ENCODE peak calls at places on chromosomes 1 and 21, in nine cellular contexts. One of them, this sample, is unnamed.

GRCh38 chr1:36154765-36155559 is 998 bp upstream of the MAP7D1 start:
- DNase-seq in K562: no peak
- DNase-seq in heart left ventricle: peak
- DNase-seq in testis: no peak
- DNase-seq in adrenal gland: peak
- DNase-seq in NB4: no peak
- DNase-seq in IMR-90: no peak
- DNase-seq in spleen: peak
- DNase-seq in lower leg skin: no peak
- DNase-seq in this sample: no peak

GRCh38 chr1:23343246-23344110 is 606 bp downstream of the HNRNPR start:
- DNase-seq in K562: no peak
- DNase-seq in heart left ventricle: no peak
- DNase-seq in testis: peak
- DNase-seq in adrenal gland: peak
- DNase-seq in NB4: peak
- DNase-seq in IMR-90: peak
- DNase-seq in spleen: peak
- DNase-seq in lower leg skin: no peak
- DNase-seq in this sample: no peak

GRCh38 chr1:26391450-26391849 is 18.9 kb upstream of the ZNF683 start:
- DNase-seq in K562: peak
- DNase-seq in heart left ventricle: no peak
- DNase-seq in testis: no peak
- DNase-seq in adrenal gland: no peak
- DNase-seq in NB4: peak
- DNase-seq in IMR-90: peak
- DNase-seq in spleen: peak
- DNase-seq in lower leg skin: no peak
- DNase-seq in this sample: peak

GRCh38 chr1:184691719-184692324 is 62.8 kb downstream of the EDEM3 start:
- DNase-seq in K562: no peak
- DNase-seq in heart left ventricle: no peak
- DNase-seq in testis: peak
- DNase-seq in adrenal gland: no peak
- DNase-seq in NB4: peak
- DNase-seq in IMR-90: peak
- DNase-seq in spleen: no peak
- DNase-seq in lower leg skin: no peak
- DNase-seq in this sample: no peak

GRCh38 chr1:245698860-245699259 is 544.1 kb downstream of the KIF26B start:
- DNase-seq in K562: no peak
- DNase-seq in heart left ventricle: no peak
- DNase-seq in testis: no peak
- DNase-seq in adrenal gland: no peak
- DNase-seq in NB4: peak
- DNase-seq in IMR-90: no peak
- DNase-seq in spleen: peak
- DNase-seq in lower leg skin: no peak
- DNase-seq in this sample: no peak

GRCh38 chr1:78649628-78650027 is at the start of gene IFI44:
- DNase-seq in K562: no peak
- DNase-seq in heart left ventricle: peak
- DNase-seq in testis: peak
- DNase-seq in adrenal gland: peak
- DNase-seq in NB4: peak
- DNase-seq in IMR-90: peak
- DNase-seq in spleen: peak
- DNase-seq in lower leg skin: peak
- DNase-seq in this sample: peak

GRCh38 chr1:55382699-55383377 is 167.7 kb upstream of the USP24 start:
- DNase-seq in K562: no peak
- DNase-seq in heart left ventricle: no peak
- DNase-seq in testis: peak
- DNase-seq in adrenal gland: no peak
- DNase-seq in NB4: no peak
- DNase-seq in IMR-90: no peak
- DNase-seq in spleen: no peak
- DNase-seq in lower leg skin: no peak
- DNase-seq in this sample: no peak

GRCh38 chr1:100657876-100658715 is 61.4 kb upstream of the VCAM1 start:
- DNase-seq in K562: no peak
- DNase-seq in heart left ventricle: no peak
- DNase-seq in testis: no peak
- DNase-seq in adrenal gland: no peak
- DNase-seq in NB4: no peak
- DNase-seq in IMR-90: peak
- DNase-seq in spleen: no peak
- DNase-seq in lower leg skin: no peak
- DNase-seq in this sample: no peak

DNA sequence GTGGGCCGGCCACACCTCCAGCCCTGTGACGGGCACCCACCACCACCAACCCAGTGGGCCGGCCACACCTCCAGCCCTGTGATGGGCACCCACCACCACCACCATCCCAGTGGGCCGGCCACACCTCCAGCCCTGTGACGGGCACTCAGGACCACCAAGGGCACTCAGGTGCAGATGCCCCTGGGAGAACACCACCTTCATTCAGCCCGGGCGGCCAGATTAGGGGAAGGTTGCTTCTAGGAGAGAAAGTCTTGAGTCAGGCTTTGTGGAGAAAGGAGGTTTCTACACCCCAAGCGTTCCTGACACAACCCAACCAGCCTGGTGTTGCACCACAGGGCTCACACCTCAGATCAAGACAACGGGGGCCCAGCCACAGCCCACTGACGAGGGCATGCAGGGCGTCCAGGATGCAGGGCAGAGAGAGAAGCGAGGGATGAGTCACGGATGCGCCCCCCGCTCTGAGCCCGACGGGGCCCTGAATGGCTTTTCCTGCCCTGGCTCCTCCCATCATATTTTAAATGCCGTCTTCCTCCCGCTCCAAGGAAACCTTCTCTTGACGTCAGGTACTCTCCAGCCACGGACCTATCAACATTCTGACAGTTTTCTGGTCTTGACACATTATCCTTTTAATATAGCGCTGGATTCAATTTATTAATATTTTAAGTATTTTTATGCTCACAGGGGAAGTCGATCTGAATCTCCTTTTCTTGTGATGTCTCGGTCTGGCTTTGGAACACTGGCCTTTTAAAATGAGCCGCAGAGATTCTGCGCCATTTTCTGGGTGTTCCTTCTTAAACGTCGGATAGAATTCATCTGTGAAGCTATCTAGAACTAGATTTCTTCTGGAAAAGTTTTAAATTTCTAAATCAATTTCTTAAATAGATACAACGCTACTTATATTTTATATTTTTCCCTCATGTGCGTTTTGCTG is 631 bp upstream of the SPATC1L start:
- DNase-seq in K562: peak
- DNase-seq in heart left ventricle: peak
- DNase-seq in testis: peak
- DNase-seq in adrenal gland: peak
- DNase-seq in NB4: peak
- DNase-seq in IMR-90: peak
- DNase-seq in spleen: peak
- DNase-seq in lower leg skin: peak
- DNase-seq in this sample: peak
- TF ChIP-seq POLR2A in K562: no peak
- TF ChIP-seq POLR2A in heart left ventricle: no peak
- TF ChIP-seq POLR2A in testis: no peak
- TF ChIP-seq POLR2A in adrenal gland: no peak
- TF ChIP-seq POLR2A in NB4: no peak
- TF ChIP-seq POLR2A in IMR-90: no peak
- TF ChIP-seq POLR2A in spleen: no peak
- TF ChIP-seq POLR2A in lower leg skin: no peak
- TF ChIP-seq POLR2A in this sample: peak

DNA sequence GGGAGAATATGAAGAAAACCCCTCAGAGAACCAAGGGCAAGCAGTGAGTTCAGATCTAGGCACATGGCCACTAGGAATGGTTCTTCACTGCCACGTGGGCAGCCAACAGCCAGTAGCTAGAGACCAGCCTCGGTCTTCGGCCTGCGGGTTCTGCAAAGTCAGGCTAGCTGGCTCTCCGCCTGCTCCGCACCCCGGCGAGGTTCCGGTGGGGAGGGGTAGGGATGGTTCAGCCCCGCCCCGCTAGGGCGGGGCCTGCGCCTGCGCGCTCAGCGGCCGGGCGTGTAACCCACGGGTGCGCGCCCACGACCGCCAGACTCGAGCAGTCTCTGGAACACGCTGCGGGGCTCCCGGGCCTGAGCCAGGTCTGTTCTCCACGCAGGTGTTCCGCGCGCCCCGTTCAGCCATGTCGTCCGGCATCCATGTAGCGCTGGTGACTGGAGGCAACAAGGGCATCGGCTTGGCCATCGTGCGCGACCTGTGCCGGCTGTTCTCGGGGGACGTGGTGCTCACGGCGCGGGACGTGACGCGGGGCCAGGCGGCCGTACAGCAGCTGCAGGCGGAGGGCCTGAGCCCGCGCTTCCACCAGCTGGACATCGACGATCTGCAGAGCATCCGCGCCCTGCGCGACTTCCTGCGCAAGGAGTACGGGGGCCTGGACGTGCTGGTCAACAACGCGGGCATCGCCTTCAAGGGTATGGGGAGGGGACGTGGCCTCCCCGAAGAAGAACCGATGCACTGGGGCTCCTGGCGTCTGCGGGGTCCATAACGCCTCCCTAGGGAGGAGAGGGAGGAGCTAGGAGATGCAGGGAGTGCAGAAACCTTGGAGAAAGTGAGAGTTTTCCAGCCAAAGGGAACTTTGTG is at the start of gene CBR1:
- DNase-seq in K562: peak
- DNase-seq in heart left ventricle: peak
- DNase-seq in testis: peak
- DNase-seq in adrenal gland: peak
- DNase-seq in NB4: peak
- DNase-seq in IMR-90: peak
- DNase-seq in spleen: peak
- DNase-seq in lower leg skin: peak
- DNase-seq in this sample: peak
- TF ChIP-seq POLR2A in K562: peak
- TF ChIP-seq POLR2A in heart left ventricle: no peak
- TF ChIP-seq POLR2A in testis: peak
- TF ChIP-seq POLR2A in adrenal gland: peak
- TF ChIP-seq POLR2A in NB4: no peak
- TF ChIP-seq POLR2A in IMR-90: no peak
- TF ChIP-seq POLR2A in spleen: no peak
- TF ChIP-seq POLR2A in lower leg skin: no peak
- TF ChIP-seq POLR2A in this sample: peak

GRCh38 chr1:151309851-151310323 is 17.3 kb downstream of the PI4KB start:
- DNase-seq in K562: no peak
- DNase-seq in heart left ventricle: peak
- DNase-seq in testis: no peak
- DNase-seq in adrenal gland: no peak
- DNase-seq in NB4: no peak
- DNase-seq in IMR-90: peak
- DNase-seq in spleen: no peak
- DNase-seq in lower leg skin: no peak
- DNase-seq in this sample: no peak
- TF ChIP-seq POLR2A in K562: no peak
- TF ChIP-seq POLR2A in heart left ventricle: no peak
- TF ChIP-seq POLR2A in testis: no peak
- TF ChIP-seq POLR2A in adrenal gland: no peak
- TF ChIP-seq POLR2A in NB4: no peak
- TF ChIP-seq POLR2A in IMR-90: no peak
- TF ChIP-seq POLR2A in spleen: no peak
- TF ChIP-seq POLR2A in lower leg skin: no peak
- TF ChIP-seq POLR2A in this sample: no peak

GRCh38 chr1:183021405-183022201 is 1.6 kb upstream of the LAMC1 start:
- DNase-seq in K562: no peak
- DNase-seq in heart left ventricle: no peak
- DNase-seq in testis: no peak
- DNase-seq in adrenal gland: no peak
- DNase-seq in NB4: no peak
- DNase-seq in IMR-90: no peak
- DNase-seq in spleen: no peak
- DNase-seq in lower leg skin: no peak
- DNase-seq in this sample: no peak

GRCh38 chr1:183024352-183025337 is 1.4 kb downstream of the LAMC1 start:
- DNase-seq in K562: no peak
- DNase-seq in heart left ventricle: no peak
- DNase-seq in testis: no peak
- DNase-seq in adrenal gland: no peak
- DNase-seq in NB4: peak
- DNase-seq in IMR-90: no peak
- DNase-seq in spleen: no peak
- DNase-seq in lower leg skin: no peak
- DNase-seq in this sample: no peak

GRCh38 chr1:183023146-183023600 is at the start of gene LAMC1:
- DNase-seq in K562: peak
- DNase-seq in heart left ventricle: peak
- DNase-seq in testis: peak
- DNase-seq in adrenal gland: peak
- DNase-seq in NB4: peak
- DNase-seq in IMR-90: peak
- DNase-seq in spleen: peak
- DNase-seq in lower leg skin: peak
- DNase-seq in this sample: peak

GRCh38 chr1:183023601-183024351 is 556 bp downstream of the LAMC1 start:
- DNase-seq in K562: peak
- DNase-seq in heart left ventricle: peak
- DNase-seq in testis: peak
- DNase-seq in adrenal gland: peak
- DNase-seq in NB4: peak
- DNase-seq in IMR-90: peak
- DNase-seq in spleen: peak
- DNase-seq in lower leg skin: peak
- DNase-seq in this sample: peak

DNA sequence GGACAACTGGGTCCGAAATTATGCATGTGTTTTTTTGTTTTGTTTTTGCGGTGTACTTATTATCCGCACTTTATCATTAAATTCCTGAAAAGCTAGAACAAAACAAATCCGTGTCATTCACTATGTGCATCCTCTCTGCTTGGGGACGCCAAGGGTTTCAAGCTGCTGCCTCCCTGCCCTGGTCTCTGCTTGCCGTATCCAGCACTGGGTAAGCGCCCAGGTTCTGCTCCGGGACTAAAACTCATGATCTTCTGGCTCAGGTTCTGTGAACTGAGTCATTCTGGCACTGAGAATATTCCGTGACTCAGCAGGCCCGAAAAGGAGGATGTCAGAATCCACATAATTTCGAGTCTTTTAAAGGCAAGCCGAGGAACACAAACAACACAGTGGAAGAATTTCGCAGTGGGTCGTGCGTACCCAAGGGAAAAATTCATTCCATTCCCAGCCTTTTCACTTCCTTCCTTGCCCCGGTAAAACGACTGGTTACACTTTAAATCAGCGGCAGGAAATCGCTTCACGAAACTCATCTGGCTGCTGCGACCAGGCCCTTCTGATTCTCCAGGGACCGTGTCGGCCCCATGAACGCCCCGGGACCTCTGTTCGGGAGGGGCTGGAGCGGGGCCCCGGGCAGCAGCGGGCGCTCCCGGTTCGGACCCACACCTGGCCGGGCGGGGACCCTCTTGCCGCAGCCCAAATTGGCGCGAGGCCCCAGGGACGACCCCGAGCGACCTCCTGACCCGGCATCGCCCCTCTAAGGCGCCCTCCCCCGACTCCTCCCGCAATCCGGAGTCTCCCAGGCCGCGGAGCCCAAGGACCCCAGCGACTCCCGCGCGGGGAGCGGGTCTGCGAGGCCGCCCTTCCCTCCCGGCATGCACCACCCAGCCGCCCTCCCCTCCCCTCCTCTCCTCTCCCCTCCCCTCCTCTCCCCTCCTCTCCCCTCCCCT is 746 bp upstream of the LAMC1 start:
- DNase-seq in K562: peak
- DNase-seq in heart left ventricle: peak
- DNase-seq in testis: peak
- DNase-seq in adrenal gland: peak
- DNase-seq in NB4: peak
- DNase-seq in IMR-90: peak
- DNase-seq in spleen: peak
- DNase-seq in lower leg skin: peak
- DNase-seq in this sample: peak
- TF ChIP-seq POLR2A in K562: no peak
- TF ChIP-seq POLR2A in heart left ventricle: no peak
- TF ChIP-seq POLR2A in testis: no peak
- TF ChIP-seq POLR2A in adrenal gland: peak
- TF ChIP-seq POLR2A in NB4: no peak
- TF ChIP-seq POLR2A in IMR-90: peak
- TF ChIP-seq POLR2A in spleen: no peak
- TF ChIP-seq POLR2A in lower leg skin: no peak
- TF ChIP-seq POLR2A in this sample: peak

This sample was measured in H54.